ENCODE peak calls at places on chromosomes 11 and 22, in nine cellular contexts. R, J, H, S, D, B, A, N and C are unnamed samples. For H3K4me1, the result is how much of the 10 kb centered on the place peaks cover.

GRCh38 chr11:9530901-9531625 is 42.4 kb upstream of the WEE1 start:
- DNase-seq in R (no peak), S (no peak), D (no peak), N (peak), A (no peak), J (no peak), B (no peak), H (no peak), C (no peak)

GRCh38 chr11:102111011-102111786 is 952 bp downstream of the YAP1 start:
- DNase-seq in J (no peak), D (peak), B (peak), S (peak), H (peak), R (no peak), N (peak), A (peak), C (peak)

GRCh38 chr22:17133137-17133536 is 12.0 kb upstream of the TMEM121B start:
- DNase-seq in N (no peak), H (no peak), B (no peak), J (no peak), A (no peak), S (no peak), R (no peak), D (no peak), C (no peak)

GRCh38 chr11:58507355-58507754 is 550 bp downstream of the OR5B21 start:
- DNase-seq in A (no peak), J (no peak), B (no peak), D (no peak), S (no peak), N (no peak), R (no peak), H (no peak), C (no peak)

GRCh38 chr11:46047520-46047919 is 73.7 kb downstream of the PHF21A start:
- DNase-seq in S (no peak), J (no peak), H (no peak), R (no peak), D (no peak), A (no peak), N (no peak), B (peak), C (peak)

GRCh38 chr11:77747381-77747969 is 73.0 kb downstream of the RSF1 start:
- DNase-seq in H (no peak), A (no peak), S (no peak), N (no peak), D (no peak), B (no peak), R (no peak), J (no peak), C (peak)

GRCh38 chr11:65411681-65412070 is 10.9 kb upstream of the NEAT1 start:
- DNase-seq in J (no peak), N (no peak), H (no peak), D (no peak), A (no peak), S (no peak), R (no peak), B (no peak), C (no peak)

GRCh38 chr11:68870470-68870869 is 28.8 kb upstream of the CPT1A start:
- DNase-seq in A (peak), B (no peak), J (no peak), D (no peak), H (no peak), R (no peak), S (no peak), N (no peak), C (no peak)

GRCh38 chr22:32539631-32540449 is 65.2 kb downstream of the FBXO7 start:
- DNase-seq in J (no peak), H (peak), N (no peak), S (no peak), R (no peak), A (no peak), B (peak), D (no peak), C (peak)

GRCh38 chr11:1139441-1140066 is 18.2 kb upstream of the MUC5AC start:
- DNase-seq in H (no peak), D (no peak), N (no peak), R (no peak), A (no peak), J (no peak), S (no peak), B (peak), C (peak)

GRCh38 chr22:27115816-27116256 is 458.4 kb downstream of the MIAT start:
- DNase-seq in S (no peak), B (peak), N (no peak), H (no peak), D (no peak), R (peak), J (no peak), A (no peak), C (peak)

GRCh38 chr11:13152736-13153541 is 124.7 kb upstream of the BMAL1 start:
- DNase-seq in B (no peak), N (no peak), H (no peak), S (peak), D (no peak), R (no peak), J (no peak), A (peak), C (peak)

GRCh38 chr22:17842386-17842785 is 68.1 kb upstream of the BID start:
- DNase-seq in A (no peak), N (no peak), R (no peak), H (peak), S (no peak), D (no peak), J (peak), B (no peak), C (no peak)

GRCh38 chr22:44576311-44577260 is 78.6 kb upstream of the RTL6 start:
- DNase-seq in N (peak), R (no peak), J (no peak), B (no peak), A (no peak), S (no peak), D (no peak), H (no peak), C (no peak)

GRCh38 chr11:17388609-17389204 is at the start of gene KCNJ11:
- DNase-seq in N (peak), S (peak), J (no peak), B (no peak), D (no peak), A (peak), R (no peak), H (no peak), C (no peak)

GRCh38 chr11:106568632-106569031 is 449.6 kb downstream of the GUCY1A2 start:
- DNase-seq in J (no peak), S (no peak), N (no peak), B (no peak), D (no peak), A (no peak), R (no peak), H (no peak), C (no peak)

GRCh38 chr22:42964994-42965699 is 49.8 kb downstream of the PACSIN2 start:
- DNase-seq in J (peak), A (no peak), H (no peak), B (no peak), S (no peak), N (peak), D (no peak), R (peak), C (peak)

GRCh38 chr11:116986521-116987105 is 111.6 kb downstream of the SIK3 start:
- DNase-seq in B (peak), R (no peak), D (no peak), S (no peak), A (peak), J (no peak), N (no peak), H (peak), C (peak)

GRCh38 chr11:66262191-66262590 is 6.2 kb upstream of the RAB1B start:
- DNase-seq in N (no peak), A (no peak), R (no peak), H (no peak), B (no peak), J (no peak), S (no peak), D (no peak), C (no peak)

GRCh38 chr22:36885474-36885873 is 24.7 kb downstream of the NCF4 start:
- DNase-seq in H (no peak), J (no peak), S (no peak), N (peak), B (no peak), D (no peak), R (no peak), A (peak), C (no peak)

GRCh38 chr11:77580712-77581337 is 8.9 kb upstream of the AQP11 start:
- DNase-seq in J (peak), N (no peak), B (peak), R (no peak), S (peak), D (peak), A (peak), H (no peak), C (peak)

GRCh38 chr11:37952035-37952434 is 1354.0 kb upstream of the RAG2 start:
- DNase-seq in R (no peak), S (no peak), D (no peak), J (no peak), H (no peak), A (no peak), N (no peak), B (no peak), C (no peak)

GRCh38 chr11:86066033-86066432 is 2.9 kb downstream of the PICALM start:
- DNase-seq in S (no peak), H (no peak), B (no peak), A (no peak), R (no peak), D (no peak), J (no peak), N (no peak), C (no peak)

GRCh38 chr11:68439355-68440065 is 21.0 kb upstream of the PPP6R3 start:
- DNase-seq in B (no peak), H (no peak), J (no peak), A (peak), N (peak), R (no peak), S (peak), D (no peak), C (no peak)

GRCh38 chr22:41650821-41651220 is 29.7 kb downstream of the XRCC6 start:
- DNase-seq in H (no peak), S (no peak), B (no peak), R (no peak), N (no peak), D (no peak), J (no peak), A (no peak), C (no peak)

GRCh38 chr22:46072981-46073682 is 77.2 kb upstream of the PPARA start:
- DNase-seq in N (no peak), J (peak), A (no peak), H (no peak), S (no peak), D (no peak), R (no peak), B (no peak), C (peak)

GRCh38 chr22:46934746-46935491 is 172.5 kb downstream of the TBC1D22A start:
- DNase-seq in N (no peak), S (no peak), R (peak), D (no peak), H (no peak), J (no peak), A (no peak), B (peak), C (peak)

GRCh38 chr11:4713241-4713640 is 8.7 kb downstream of the MMP26 start:
- DNase-seq in J (no peak), A (no peak), R (no peak), B (peak), N (no peak), H (no peak), S (no peak), D (no peak), C (no peak)

GRCh38 chr22:46789992-46790391 is 27.5 kb downstream of the TBC1D22A start:
- DNase-seq in R (no peak), A (no peak), S (no peak), D (no peak), B (no peak), H (no peak), J (no peak), N (no peak), C (no peak)

GRCh38 chr22:27237342-27237741 is 564.2 kb downstream of the MN1 start:
- DNase-seq in J (no peak), B (no peak), S (no peak), A (no peak), H (no peak), R (no peak), D (no peak), N (no peak), C (no peak)

GRCh38 chr11:47979378-47980092 is 824 bp upstream of the PTPRJ start:
- DNase-seq in J (no peak), D (peak), H (no peak), R (no peak), N (peak), A (peak), B (no peak), S (no peak), C (no peak)

GRCh38 chr11:69837791-69838190 is 18.6 kb upstream of the FGF3 start:
- DNase-seq in J (no peak), A (no peak), D (no peak), N (no peak), R (no peak), B (no peak), S (no peak), H (no peak), C (no peak)

GRCh38 chr11:839875-840617 is 2.3 kb downstream of the POLR2L start:
- DNase-seq in H (no peak), D (no peak), S (no peak), A (no peak), B (no peak), N (no peak), R (no peak), J (no peak), C (no peak)

GRCh38 chr11:120854988-120855387 is 168.9 kb upstream of the TBCEL start:
- DNase-seq in R (no peak), H (no peak), D (no peak), B (no peak), A (no peak), N (no peak), S (no peak), J (no peak), C (no peak)

GRCh38 chr11:130118165-130118564 is 41.4 kb upstream of the ST14 start:
- DNase-seq in A (no peak), D (no peak), H (peak), S (no peak), R (no peak), N (no peak), B (no peak), J (no peak), C (no peak)

GRCh38 chr11:14971865-14972580 is at the start of gene CALCA:
- DNase-seq in H (no peak), J (no peak), R (no peak), D (no peak), S (peak), N (peak), B (no peak), A (peak), C (peak)

GRCh38 chr22:41833369-41834004 is 582 bp downstream of the SREBF2 start:
- DNase-seq in S (peak), J (peak), D (no peak), H (peak), B (peak), N (no peak), R (no peak), A (peak), C (peak)

DNA sequence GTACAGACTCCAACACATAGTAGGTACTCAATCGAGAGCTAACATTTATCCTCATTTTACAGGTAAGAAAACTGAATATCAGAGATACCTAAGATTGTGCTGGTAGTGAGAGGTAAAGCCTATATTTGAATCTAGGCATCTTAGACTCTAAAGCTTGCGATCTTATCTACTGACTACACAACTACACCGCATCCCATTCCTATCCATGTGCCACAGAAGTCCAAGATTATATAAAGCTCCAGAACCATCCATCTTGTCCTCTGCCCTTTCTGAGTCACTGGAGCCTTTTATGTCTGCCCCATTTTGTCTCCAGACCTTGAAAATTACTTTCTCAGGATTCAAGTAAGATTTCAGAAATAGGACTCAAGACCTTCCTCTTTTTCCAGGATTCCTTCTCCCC is 84.4 kb downstream of the OR5AK2 start:
- DNase-seq in N (no peak), D (no peak), A (no peak), B (no peak), H (no peak), J (no peak), R (no peak), S (no peak), C (peak)
- H3K4me2 ChIP-seq in N (no peak), D (no peak), A (no peak), B (peak), H (no peak), J (no peak), R (no peak), S (no peak), C (no peak)

GRCh38 chr11:19577849-19578619 is 134.6 kb upstream of the NAV2 start:
- DNase-seq in H (no peak), R (no peak), B (no peak), D (no peak), N (no peak), S (no peak), J (no peak), A (no peak), C (peak)
- H2AFZ ChIP-seq in H (no peak), R (no peak), B (no peak), D (peak), N (no peak), S (peak), J (no peak), A (peak), C (no peak)

GRCh38 chr22:20015187-20015625 is 1.4 kb downstream of the ARVCF start:
- DNase-seq in R (no peak), J (no peak), S (no peak), A (no peak), H (no peak), D (no peak), N (no peak), B (no peak), C (no peak)
- H3K4me1 ChIP-seq in R (under half), J (under half), S (under half), A (under half), H (under half), D (under half), N (under half), B (under half), C (under half)

GRCh38 chr22:50625131-50625567 is 2.8 kb downstream of the ARSA start:
- DNase-seq in D (no peak), A (no peak), S (no peak), H (no peak), J (no peak), R (no peak), N (no peak), B (no peak), C (no peak)

GRCh38 chr22:50625568-50626313 is 2.2 kb downstream of the ARSA start:
- DNase-seq in H (no peak), A (peak), N (peak), J (no peak), S (peak), R (no peak), B (no peak), D (no peak), C (no peak)

GRCh38 chr22:50627452-50627913 is 469 bp downstream of the ARSA start:
- DNase-seq in A (peak), B (peak), N (peak), J (peak), R (no peak), H (peak), D (no peak), S (peak), C (no peak)

GRCh38 chr22:50626856-50627451 is 998 bp downstream of the ARSA start:
- DNase-seq in H (no peak), R (no peak), A (no peak), N (peak), D (no peak), J (no peak), B (no peak), S (no peak), C (no peak)

GRCh38 chr22:50626314-50626855 is 1.6 kb downstream of the ARSA start:
- DNase-seq in B (no peak), R (no peak), A (no peak), D (no peak), H (no peak), N (peak), S (no peak), J (no peak), C (no peak)
- H3K4me2 ChIP-seq in B (peak), R (peak), A (no peak), D (no peak), H (no peak), N (no peak), S (no peak), J (peak), C (no peak)

GRCh38 chr11:60951909-60952741 is at the start of gene SLC15A3:
- DNase-seq in H (peak), J (no peak), A (peak), S (peak), D (no peak), R (no peak), B (no peak), N (peak), C (no peak)
- H2AFZ ChIP-seq in H (peak), J (no peak), A (peak), S (peak), D (peak), R (no peak), B (peak), N (peak), C (peak)

DNA sequence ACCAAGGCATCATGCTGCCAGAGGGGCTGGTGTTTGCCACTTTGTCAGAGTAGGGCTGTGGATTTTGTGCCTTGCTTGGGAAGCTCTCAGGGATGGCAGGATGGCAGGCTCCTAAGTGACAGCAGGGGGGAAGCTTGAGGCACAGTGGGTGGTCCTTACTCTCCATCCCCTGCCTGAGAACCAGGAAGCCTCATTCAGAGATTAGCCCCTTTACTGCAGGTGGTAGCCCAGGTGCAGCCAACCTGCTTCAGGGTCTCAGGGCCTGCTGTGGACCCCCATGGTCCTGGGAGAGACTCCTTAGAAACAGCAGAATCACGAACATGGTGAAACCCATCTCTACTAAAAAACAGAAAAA is 8.9 kb upstream of the ST3GAL4 start:
- DNase-seq in D (no peak), A (peak), B (no peak), J (no peak), R (no peak), H (no peak), S (no peak), N (no peak), C (no peak)
- H3K4me1 ChIP-seq in D (under half), A (under half), B (under half), J (under half), R (under half), H (under half), S (under half), N (under half), C (under half)

GRCh38 chr11:61111786-61112517 is 9.7 kb downstream of the CD5 start:
- DNase-seq in H (no peak), N (no peak), A (no peak), R (no peak), D (no peak), J (peak), S (no peak), B (no peak), C (no peak)

GRCh38 chr11:61108847-61109585 is 6.7 kb downstream of the CD5 start:
- DNase-seq in B (no peak), R (no peak), S (no peak), N (no peak), J (no peak), D (no peak), H (no peak), A (no peak), C (no peak)

GRCh38 chr11:61110255-61111059 is 8.2 kb downstream of the CD5 start:
- DNase-seq in B (no peak), J (no peak), S (no peak), R (no peak), H (no peak), D (no peak), N (no peak), A (no peak), C (no peak)

GRCh38 chr11:61109671-61110070 is 7.4 kb downstream of the CD5 start:
- DNase-seq in A (no peak), S (no peak), J (no peak), R (no peak), D (no peak), H (no peak), N (no peak), B (no peak), C (no peak)

DNA sequence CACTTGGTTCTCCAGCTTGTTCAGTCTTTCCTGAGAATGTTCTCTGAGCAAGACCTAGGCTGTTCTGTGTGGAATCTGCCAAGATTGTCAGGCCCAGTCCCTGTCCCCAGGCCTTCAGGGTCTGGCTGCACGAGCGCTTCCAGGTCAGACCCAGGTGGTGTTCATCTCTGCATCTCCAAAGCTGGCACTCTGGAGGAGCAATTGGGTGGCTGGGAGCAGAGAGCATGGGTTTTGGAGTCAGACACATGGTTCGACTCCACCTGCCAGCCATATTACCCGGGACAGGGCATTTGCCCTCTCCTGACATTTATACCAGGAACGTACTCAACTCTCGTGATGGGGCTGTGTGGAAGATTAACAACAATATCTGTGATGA is 8.8 kb downstream of the CD5 start:
- DNase-seq in N (no peak), S (no peak), D (no peak), J (no peak), A (no peak), R (no peak), H (no peak), B (no peak), C (no peak)
- H3K4me2 ChIP-seq in N (no peak), S (no peak), D (no peak), J (no peak), A (no peak), R (no peak), H (no peak), B (no peak), C (no peak)

DNA sequence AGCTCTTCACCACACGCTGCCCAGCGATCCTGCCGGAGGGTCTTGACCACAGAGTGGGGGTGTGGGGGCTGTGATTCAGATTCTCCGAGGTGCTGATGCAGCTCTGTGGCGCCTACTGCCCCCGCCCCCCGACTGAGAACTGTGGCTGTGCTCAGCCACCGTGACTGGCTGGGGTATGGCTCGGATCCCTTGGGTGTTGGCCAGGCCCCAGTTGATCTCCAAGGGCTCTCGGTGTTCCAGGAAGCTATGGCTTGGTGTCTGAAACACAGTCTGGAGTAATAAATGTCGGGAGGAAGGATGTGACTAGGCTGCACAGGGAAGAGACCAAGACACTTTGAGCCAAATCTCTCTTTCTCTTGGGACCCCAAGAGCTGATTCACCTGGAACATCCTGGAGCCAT is 60.5 kb upstream of the RASD2 start:
- DNase-seq in H (no peak), N (peak), S (no peak), A (no peak), D (no peak), B (no peak), R (no peak), J (no peak), C (peak)
- H2AFZ ChIP-seq in H (no peak), N (no peak), S (no peak), A (no peak), D (no peak), B (no peak), R (no peak), J (no peak), C (no peak)